ENCODE peak calls at places on chromosome 18, in four cellular contexts. One of them, this sample, is unnamed.

GRCh38 chr18:70555046-70555445 is 266.2 kb downstream of the SOCS6 start:
- DNase-seq in IMR-90: no peak
- DNase-seq in H1: no peak
- DNase-seq in H9: no peak
- DNase-seq in this sample: no peak

GRCh38 chr18:3060667-3061580 is 48.0 kb upstream of the LPIN2 start:
- DNase-seq in IMR-90: no peak
- DNase-seq in H1: no peak
- DNase-seq in H9: no peak
- DNase-seq in this sample: no peak

GRCh38 chr18:2903006-2903405 is 56.2 kb downstream of the EMILIN2 start:
- DNase-seq in IMR-90: peak
- DNase-seq in H1: no peak
- DNase-seq in H9: no peak
- DNase-seq in this sample: no peak

GRCh38 chr18:59220784-59221765 is 1.1 kb downstream of the GRP start:
- DNase-seq in IMR-90: no peak
- DNase-seq in H1: peak
- DNase-seq in H9: peak
- DNase-seq in this sample: peak

GRCh38 chr18:25279133-25279532 is 72.8 kb downstream of the ZNF521 start:
- DNase-seq in IMR-90: peak
- DNase-seq in H1: no peak
- DNase-seq in H9: no peak
- DNase-seq in this sample: no peak

GRCh38 chr18:980586-980985 is 75.9 kb downstream of the ADCYAP1 start:
- DNase-seq in IMR-90: no peak
- DNase-seq in H1: no peak
- DNase-seq in H9: no peak
- DNase-seq in this sample: no peak

GRCh38 chr18:72830109-72830508 is 37.7 kb downstream of the NETO1 start:
- DNase-seq in IMR-90: no peak
- DNase-seq in H1: peak
- DNase-seq in H9: peak
- DNase-seq in this sample: peak

GRCh38 chr18:39911716-39912115 is 2043.3 kb upstream of the PIK3C3 start:
- DNase-seq in IMR-90: no peak
- DNase-seq in H1: no peak
- DNase-seq in H9: no peak
- DNase-seq in this sample: no peak

GRCh38 chr18:14767474-14767873 is 19.5 kb downstream of the ANKRD30B start:
- DNase-seq in IMR-90: no peak
- DNase-seq in H1: no peak
- DNase-seq in H9: no peak
- DNase-seq in this sample: no peak

GRCh38 chr18:50276452-50276851 is 4.9 kb downstream of the MBD1 start:
- DNase-seq in IMR-90: no peak
- DNase-seq in H1: no peak
- DNase-seq in H9: no peak
- DNase-seq in this sample: no peak

GRCh38 chr18:28075501-28075900 is 101.4 kb downstream of the CDH2 start:
- DNase-seq in IMR-90: no peak
- DNase-seq in H1: no peak
- DNase-seq in H9: no peak
- DNase-seq in this sample: peak

GRCh38 chr18:36408606-36409005 is 111.1 kb downstream of the FHOD3 start:
- DNase-seq in IMR-90: no peak
- DNase-seq in H1: no peak
- DNase-seq in H9: no peak
- DNase-seq in this sample: no peak

GRCh38 chr18:22846088-22846683 is 86.9 kb upstream of the RBBP8 start:
- DNase-seq in IMR-90: peak
- DNase-seq in H1: no peak
- DNase-seq in H9: no peak
- DNase-seq in this sample: no peak

GRCh38 chr18:73707035-73707434 is 440.6 kb downstream of the FBXO15 start:
- DNase-seq in IMR-90: peak
- DNase-seq in H1: no peak
- DNase-seq in H9: no peak
- DNase-seq in this sample: no peak

GRCh38 chr18:74806700-74807416 is 209.2 kb downstream of the ZNF407 start:
- DNase-seq in IMR-90: peak
- DNase-seq in H1: no peak
- DNase-seq in H9: no peak
- DNase-seq in this sample: peak

GRCh38 chr18:6781846-6782245 is 52.3 kb downstream of the ARHGAP28 start:
- DNase-seq in IMR-90: peak
- DNase-seq in H1: no peak
- DNase-seq in H9: no peak
- DNase-seq in this sample: no peak

GRCh38 chr18:55833543-55833942 is 245.6 kb upstream of the TCF4 start:
- DNase-seq in IMR-90: peak
- DNase-seq in H1: no peak
- DNase-seq in H9: no peak
- DNase-seq in this sample: peak

GRCh38 chr18:77365667-77366066 is 116.0 kb downstream of the GALR1 start:
- DNase-seq in IMR-90: no peak
- DNase-seq in H1: no peak
- DNase-seq in H9: no peak
- DNase-seq in this sample: no peak

GRCh38 chr18:73724908-73725307 is 422.7 kb downstream of the FBXO15 start:
- DNase-seq in IMR-90: peak
- DNase-seq in H1: no peak
- DNase-seq in H9: no peak
- DNase-seq in this sample: no peak

GRCh38 chr18:55455938-55456337 is 132.1 kb downstream of the TCF4 start:
- DNase-seq in IMR-90: no peak
- DNase-seq in H1: no peak
- DNase-seq in H9: no peak
- DNase-seq in this sample: no peak

GRCh38 chr18:22778996-22779395 is 154.1 kb upstream of the RBBP8 start:
- DNase-seq in IMR-90: no peak
- DNase-seq in H1: no peak
- DNase-seq in H9: no peak
- DNase-seq in this sample: no peak

GRCh38 chr18:5238371-5238758 is 41.3 kb upstream of the AKAIN1 start:
- DNase-seq in IMR-90: peak
- DNase-seq in H1: no peak
- DNase-seq in H9: peak
- DNase-seq in this sample: no peak

GRCh38 chr18:63677490-63678225 is 16.0 kb upstream of the SERPINB3 start:
- DNase-seq in IMR-90: peak
- DNase-seq in H1: no peak
- DNase-seq in H9: no peak
- DNase-seq in this sample: no peak

GRCh38 chr18:58186258-58186948 is 142.4 kb downstream of the NEDD4L start:
- DNase-seq in IMR-90: peak
- DNase-seq in H1: peak
- DNase-seq in H9: no peak
- DNase-seq in this sample: peak

GRCh38 chr18:79796016-79796415 is 1.7 kb upstream of the KCNG2 start:
- DNase-seq in IMR-90: no peak
- DNase-seq in H1: no peak
- DNase-seq in H9: no peak
- DNase-seq in this sample: no peak

GRCh38 chr18:62436636-62437519 is 85.9 kb upstream of the ZCCHC2 start:
- DNase-seq in IMR-90: peak
- DNase-seq in H1: no peak
- DNase-seq in H9: no peak
- DNase-seq in this sample: no peak

DNA sequence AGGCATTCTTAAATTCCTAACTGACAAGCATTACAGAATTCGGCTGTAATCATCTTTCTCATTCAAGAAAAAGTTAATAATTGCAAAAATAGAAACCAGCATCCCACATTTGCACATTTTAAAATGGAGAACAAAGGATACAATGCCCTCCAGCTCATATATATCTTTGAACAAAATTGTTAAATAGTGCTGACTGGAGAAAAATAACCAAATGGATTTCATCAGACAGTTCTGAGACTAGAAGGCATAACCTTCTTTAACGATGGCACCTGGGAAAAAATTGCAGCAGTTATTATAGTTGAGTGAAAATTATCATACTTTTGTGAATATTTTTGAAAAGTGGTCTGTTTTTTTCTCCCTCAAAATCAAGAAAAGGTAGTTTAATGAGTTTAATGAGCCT is 138.9 kb upstream of the CDH19 start:
- DNase-seq in IMR-90: no peak
- DNase-seq in H1: no peak
- DNase-seq in H9: no peak
- DNase-seq in this sample: no peak
- H4K5ac ChIP-seq in IMR-90: no peak
- H4K5ac ChIP-seq in H1: no peak
- H4K5ac ChIP-seq in H9: no peak
- H4K5ac ChIP-seq in this sample: no peak

DNA sequence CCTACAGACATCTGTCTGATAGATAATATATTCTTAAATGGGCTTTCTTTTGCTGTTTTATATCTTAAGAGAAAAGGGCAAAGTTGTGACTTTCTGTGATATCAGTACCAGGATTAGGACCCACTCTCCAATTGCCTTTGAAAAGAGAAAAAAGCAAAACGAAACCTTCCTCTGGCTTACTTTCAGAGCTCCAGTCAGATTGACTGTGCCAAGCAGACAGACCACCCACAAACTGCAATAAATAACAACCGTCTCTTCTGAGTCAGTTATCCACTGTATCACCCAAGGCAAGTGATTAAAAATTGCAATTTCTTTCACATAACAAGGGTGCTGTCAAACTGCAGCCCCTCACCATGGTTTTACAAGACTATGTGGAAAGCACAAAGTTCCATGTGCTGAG is 230.5 kb upstream of the SETBP1 start:
- DNase-seq in IMR-90: no peak
- DNase-seq in H1: no peak
- DNase-seq in H9: no peak
- DNase-seq in this sample: no peak
- H3K4me2 ChIP-seq in IMR-90: no peak
- H3K4me2 ChIP-seq in H1: no peak
- H3K4me2 ChIP-seq in H9: no peak
- H3K4me2 ChIP-seq in this sample: no peak

GRCh38 chr18:8785261-8785660 is 79.9 kb downstream of the MTCL1 start:
- DNase-seq in IMR-90: no peak
- DNase-seq in H1: no peak
- DNase-seq in H9: no peak
- DNase-seq in this sample: no peak

GRCh38 chr18:8781671-8782070 is 76.3 kb downstream of the MTCL1 start:
- DNase-seq in IMR-90: no peak
- DNase-seq in H1: no peak
- DNase-seq in H9: no peak
- DNase-seq in this sample: no peak

GRCh38 chr18:8783335-8783993 is 78.1 kb downstream of the MTCL1 start:
- DNase-seq in IMR-90: no peak
- DNase-seq in H1: no peak
- DNase-seq in H9: no peak
- DNase-seq in this sample: no peak

GRCh38 chr18:8785855-8786765 is 80.8 kb downstream of the MTCL1 start:
- DNase-seq in IMR-90: no peak
- DNase-seq in H1: no peak
- DNase-seq in H9: no peak
- DNase-seq in this sample: no peak

DNA sequence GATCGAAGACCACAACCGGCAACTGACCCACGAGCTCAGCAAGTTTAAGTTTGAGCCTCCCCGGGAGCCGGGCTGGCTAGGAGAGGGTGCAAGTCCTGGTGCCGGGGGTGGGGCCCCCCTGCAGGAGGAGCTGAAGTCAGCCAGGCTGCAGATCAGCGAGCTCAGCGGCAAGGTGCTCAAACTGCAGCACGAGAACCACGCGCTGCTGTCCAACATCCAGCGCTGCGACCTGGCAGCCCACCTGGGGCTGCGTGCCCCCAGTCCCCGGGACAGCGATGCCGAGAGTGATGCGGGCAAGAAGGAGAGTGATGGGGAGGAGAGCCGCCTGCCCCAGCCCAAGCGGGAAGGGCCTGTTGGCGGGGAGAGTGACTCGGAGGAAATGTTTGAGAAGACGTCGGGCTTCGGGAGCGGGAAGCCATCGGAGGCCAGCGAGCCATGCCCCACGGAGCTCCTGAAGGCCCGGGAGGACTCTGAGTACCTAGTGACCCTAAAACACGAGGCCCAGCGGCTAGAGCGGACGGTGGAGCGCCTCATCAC is 78.7 kb downstream of the MTCL1 start:
- DNase-seq in IMR-90: no peak
- DNase-seq in H1: no peak
- DNase-seq in H9: no peak
- DNase-seq in this sample: no peak
- H4K5ac ChIP-seq in IMR-90: no peak
- H4K5ac ChIP-seq in H1: no peak
- H4K5ac ChIP-seq in H9: no peak
- H4K5ac ChIP-seq in this sample: no peak

GRCh38 chr18:12930908-12931307 is 16.9 kb upstream of the SEH1L start:
- DNase-seq in IMR-90: no peak
- DNase-seq in H1: no peak
- DNase-seq in H9: no peak
- DNase-seq in this sample: no peak
- H3K4me2 ChIP-seq in IMR-90: no peak
- H3K4me2 ChIP-seq in H1: no peak
- H3K4me2 ChIP-seq in H9: no peak
- H3K4me2 ChIP-seq in this sample: no peak

GRCh38 chr18:12011962-12012549 is 30.7 kb downstream of the IMPA2 start:
- DNase-seq in IMR-90: peak
- DNase-seq in H1: no peak
- DNase-seq in H9: no peak
- DNase-seq in this sample: no peak
- H4K5ac ChIP-seq in IMR-90: no peak
- H4K5ac ChIP-seq in H1: no peak
- H4K5ac ChIP-seq in H9: no peak
- H4K5ac ChIP-seq in this sample: no peak

GRCh38 chr18:49149011-49149410 is 198.2 kb upstream of the SMAD7 start:
- DNase-seq in IMR-90: no peak
- DNase-seq in H1: no peak
- DNase-seq in H9: no peak
- DNase-seq in this sample: no peak
- H3K4me2 ChIP-seq in IMR-90: no peak
- H3K4me2 ChIP-seq in H1: no peak
- H3K4me2 ChIP-seq in H9: no peak
- H3K4me2 ChIP-seq in this sample: no peak

GRCh38 chr18:10119991-10120390 is 206.2 kb downstream of the VAPA start:
- DNase-seq in IMR-90: no peak
- DNase-seq in H1: no peak
- DNase-seq in H9: no peak
- DNase-seq in this sample: no peak

GRCh38 chr18:10120622-10121021 is 206.8 kb downstream of the VAPA start:
- DNase-seq in IMR-90: no peak
- DNase-seq in H1: no peak
- DNase-seq in H9: no peak
- DNase-seq in this sample: no peak

GRCh38 chr18:10119528-10119927 is 205.7 kb downstream of the VAPA start:
- DNase-seq in IMR-90: no peak
- DNase-seq in H1: no peak
- DNase-seq in H9: no peak
- DNase-seq in this sample: no peak

GRCh38 chr18:10122116-10122515 is 208.3 kb downstream of the VAPA start:
- DNase-seq in IMR-90: peak
- DNase-seq in H1: no peak
- DNase-seq in H9: no peak
- DNase-seq in this sample: no peak

GRCh38 chr18:10121028-10121427 is 207.2 kb downstream of the VAPA start:
- DNase-seq in IMR-90: peak
- DNase-seq in H1: no peak
- DNase-seq in H9: no peak
- DNase-seq in this sample: no peak
- H4K5ac ChIP-seq in IMR-90: no peak
- H4K5ac ChIP-seq in H1: no peak
- H4K5ac ChIP-seq in H9: no peak
- H4K5ac ChIP-seq in this sample: no peak

This sample was measured in mesendoderm.